ENCODE peak calls at places on chromosomes 3 and 15, in six cellular contexts. K is iPS DF 19.7; F is fibroblast of pulmonary artery; Z is stimulated activated CD8-positive, alpha-beta memory T cell treated with anti-CD3 and anti-CD28 coated beads, Interleukin-4, amount 100 ng/mL, for 24 hours; L is stimulated activated naive CD8-positive, alpha-beta T cell treated with anti-CD3 and anti-CD28 coated beads, Interleukin-15, Interleukin-2, amounts not matched to agents 100 U/mL and 50 U/mL, for 24 hours; E is T-helper 2 cell. X is an unnamed sample.

GRCh38 chr3:189839576-189839975 is 208.4 kb downstream of the TP63 start:
- DNase-seq in Z (no peak), E (no peak), L (no peak), K (no peak), F (peak), X (no peak)

GRCh38 chr3:168933614-168934013 is 729.9 kb downstream of the MECOM start:
- DNase-seq in Z (no peak), L (no peak), E (no peak), F (peak), K (no peak), X (no peak)

GRCh38 chr3:193190387-193190786 is 50.6 kb upstream of the PLAAT1 start:
- DNase-seq in F (peak), K (peak), Z (no peak), L (no peak), E (no peak), X (no peak)

GRCh38 chr15:78915341-78916087 is 29.3 kb downstream of the CTSH start:
- DNase-seq in Z (no peak), K (no peak), F (peak), L (no peak), E (no peak), X (peak)

GRCh38 chr3:196080997-196081833 is 675 bp downstream of the TFRC start:
- DNase-seq in E (peak), K (no peak), L (peak), Z (peak), F (peak), X (peak)

GRCh38 chr3:134332344-134332743 is 41.9 kb downstream of the AMOTL2 start:
- DNase-seq in K (no peak), F (no peak), Z (no peak), E (no peak), L (no peak), X (peak)

GRCh38 chr3:52230889-52231499 is 5.5 kb upstream of the TLR9 start:
- DNase-seq in E (no peak), K (no peak), F (no peak), Z (no peak), L (no peak), X (no peak)

GRCh38 chr15:38530113-38530512 is 34.5 kb downstream of the RASGRP1 start:
- DNase-seq in Z (no peak), E (no peak), L (peak), F (no peak), K (no peak), X (no peak)

GRCh38 chr3:74614133-74614967 is at the start of gene CNTN3:
- DNase-seq in F (peak), E (no peak), L (no peak), K (no peak), Z (no peak), X (no peak)

GRCh38 chr3:24963762-24964625 is 464.1 kb upstream of the RARB start:
- DNase-seq in E (no peak), Z (no peak), L (no peak), F (peak), K (no peak), X (no peak)

GRCh38 chr3:18556503-18556902 is 131.4 kb upstream of the SATB1 start:
- DNase-seq in K (no peak), F (no peak), E (peak), L (peak), Z (peak), X (no peak)

GRCh38 chr3:182735672-182736071 is 57.6 kb upstream of the ATP11B start:
- DNase-seq in L (no peak), E (no peak), K (no peak), F (peak), Z (no peak), X (no peak)

GRCh38 chr15:31901501-31901900 is 128.8 kb upstream of the CHRNA7 start:
- DNase-seq in F (no peak), L (no peak), K (no peak), E (no peak), Z (no peak), X (no peak)

GRCh38 chr3:38247366-38248035 is 18.1 kb upstream of the SLC22A13 start:
- DNase-seq in Z (no peak), L (no peak), E (no peak), K (no peak), F (peak), X (no peak)

GRCh38 chr15:98493966-98494511 is 154.3 kb upstream of the IGF1R start:
- DNase-seq in F (no peak), K (no peak), L (no peak), E (no peak), Z (no peak), X (no peak)

GRCh38 chr3:73056365-73057150 is 4.9 kb upstream of the EBLN2 start:
- DNase-seq in F (peak), L (no peak), K (no peak), E (no peak), Z (no peak), X (no peak)

GRCh38 chr3:150251187-150251592 is 156.9 kb upstream of the TSC22D2 start:
- DNase-seq in F (no peak), K (no peak), Z (no peak), L (no peak), E (no peak), X (no peak)

GRCh38 chr15:78830514-78831228 is 19.4 kb upstream of the ADAMTS7 start:
- DNase-seq in L (peak), F (no peak), Z (no peak), E (no peak), K (no peak), X (no peak)

GRCh38 chr3:101065962-101066361 is 72.7 kb upstream of the ABI3BP start:
- DNase-seq in K (no peak), L (no peak), F (peak), Z (no peak), E (no peak), X (no peak)

GRCh38 chr3:161149529-161149928 is 44.4 kb upstream of the B3GALNT1 start:
- DNase-seq in F (peak), L (no peak), K (no peak), Z (no peak), E (no peak), X (no peak)

GRCh38 chr3:176992565-176992964 is 204.7 kb downstream of the TBL1XR1 start:
- DNase-seq in F (no peak), L (no peak), Z (no peak), K (no peak), E (no peak), X (no peak)

GRCh38 chr15:45307230-45307924 is 55.3 kb downstream of the SLC28A2 start:
- DNase-seq in K (no peak), E (no peak), F (peak), L (no peak), Z (no peak), X (no peak)

GRCh38 chr3:118108176-118108575 is 926.5 kb downstream of the IGSF11 start:
- DNase-seq in E (no peak), F (no peak), Z (no peak), K (no peak), L (no peak), X (no peak)

GRCh38 chr3:183265713-183266417 is 12.8 kb downstream of the B3GNT5 start:
- DNase-seq in Z (no peak), F (peak), L (peak), E (peak), K (no peak), X (peak)

GRCh38 chr3:115272036-115272824 is 125.1 kb upstream of the ZBTB20 start:
- DNase-seq in Z (no peak), F (peak), L (no peak), K (no peak), E (no peak), X (no peak)

GRCh38 chr3:152650177-152650576 is 184.8 kb upstream of the P2RY1 start:
- DNase-seq in F (peak), Z (no peak), K (no peak), L (no peak), E (no peak), X (no peak)

GRCh38 chr3:148333091-148333490 is 364.6 kb upstream of the AGTR1 start:
- DNase-seq in K (no peak), Z (no peak), F (no peak), L (no peak), E (no peak), X (no peak)

GRCh38 chr3:116059421-116060096 is 385.7 kb downstream of the LSAMP start:
- DNase-seq in L (no peak), E (no peak), Z (no peak), F (peak), K (peak), X (no peak)

GRCh38 chr15:76163429-76164020 is 103.7 kb downstream of the TMEM266 start:
- DNase-seq in K (no peak), E (no peak), F (peak), L (no peak), Z (no peak), X (no peak)

GRCh38 chr15:74609938-74610301 is 5.7 kb upstream of the CLK3 start:
- DNase-seq in Z (no peak), F (no peak), L (no peak), K (no peak), E (no peak), X (no peak)

GRCh38 chr15:51861557-51862350 is 32.3 kb downstream of the TMOD3 start:
- DNase-seq in E (peak), K (no peak), L (peak), Z (peak), F (no peak), X (no peak)

GRCh38 chr3:13028010-13028821 is 45.0 kb downstream of the IQSEC1 start:
- DNase-seq in L (no peak), F (no peak), K (no peak), E (no peak), Z (no peak), X (no peak)

GRCh38 chr3:43341788-43342187 is 55.4 kb downstream of the SNRK start:
- DNase-seq in L (no peak), F (no peak), E (no peak), Z (no peak), K (no peak), X (no peak)

GRCh38 chr3:140296796-140297352 is 361.9 kb downstream of the CLSTN2 start:
- DNase-seq in L (no peak), Z (no peak), K (no peak), E (no peak), F (peak), X (no peak)

GRCh38 chr3:124569761-124570160 is 160.5 kb upstream of the UMPS start:
- DNase-seq in L (no peak), K (no peak), E (no peak), Z (no peak), F (no peak), X (no peak)

GRCh38 chr3:127680790-127681189 is 8.0 kb downstream of the ABTB1 start:
- DNase-seq in L (no peak), K (no peak), Z (no peak), F (no peak), E (no peak), X (no peak)

X was measured in CD14-positive monocyte.